ENCODE peak calls at places on chromosomes 4 and X, in eight cellular contexts. E is A549, J is transverse colon, F is sigmoid colon, C is ovary, B is GM12878, X is esophagus muscularis mucosa, U is tibial nerve. H is an unnamed sample. For H3K4me1 and H3K9me3, the result is how much of the 10 kb centered on the place peaks cover.

GRCh38 chrX:86714441-86714840 is 566.2 kb downstream of the DACH2 start:
- DNase-seq in E (no peak), J (no peak), F (no peak), C (no peak), B (no peak), X (no peak), U (no peak), H (no peak)

GRCh38 chr4:15240764-15241163 is 187.1 kb upstream of the C1QTNF7 start:
- DNase-seq in E (no peak), J (no peak), F (no peak), C (no peak), B (no peak), X (no peak), U (no peak), H (no peak)

GRCh38 chrX:38799995-38800394 is 1.3 kb upstream of the MID1IP1 start:
- DNase-seq in E (no peak), J (no peak), F (no peak), C (no peak), B (no peak), X (no peak), U (no peak), H (no peak)

GRCh38 chrX:96407043-96407442 is 277.6 kb upstream of the DIAPH2 start:
- DNase-seq in E (peak), J (peak), F (no peak), C (peak), B (no peak), X (no peak), U (peak), H (peak)

GRCh38 chr4:172786039-172786792 is 382.4 kb upstream of the GALNT7 start:
- DNase-seq in E (no peak), J (no peak), F (no peak), C (no peak), B (no peak), X (no peak), U (no peak), H (peak)

GRCh38 chrX:7201481-7201880 is 53.5 kb upstream of the PUDP start:
- DNase-seq in E (no peak), J (no peak), F (no peak), C (no peak), B (no peak), X (no peak), U (no peak), H (no peak)

GRCh38 chr4:2962099-2962455 is 1.1 kb downstream of the NOP14 start:
- DNase-seq in E (no peak), J (no peak), F (no peak), C (no peak), B (no peak), X (no peak), U (no peak), H (no peak)

GRCh38 chr4:82421796-82422560 is 8.3 kb downstream of the HNRNPDL start:
- DNase-seq in E (no peak), J (no peak), F (no peak), C (no peak), B (no peak), X (no peak), U (no peak), H (no peak)

GRCh38 chr4:157045507-157046127 is 30.3 kb upstream of the GLRB start:
- DNase-seq in E (peak), J (peak), F (peak), C (peak), B (no peak), X (no peak), U (no peak), H (no peak)

GRCh38 chr4:182807346-182807745 is 109.8 kb downstream of the DCTD start:
- DNase-seq in E (no peak), J (no peak), F (no peak), C (no peak), B (no peak), X (no peak), U (no peak), H (no peak)

GRCh38 chrX:139203681-139204575 is 326.6 kb upstream of the F9 start:
- DNase-seq in E (no peak), J (no peak), F (no peak), C (peak), B (no peak), X (no peak), U (no peak), H (peak)

GRCh38 chrX:43474321-43474720 is 181.8 kb upstream of the MAOA start:
- DNase-seq in E (no peak), J (no peak), F (no peak), C (no peak), B (no peak), X (no peak), U (no peak), H (no peak)

GRCh38 chr4:123547167-123547817 is 150.7 kb downstream of the SPRY1 start:
- DNase-seq in E (no peak), J (peak), F (no peak), C (no peak), B (no peak), X (no peak), U (no peak), H (peak)

GRCh38 chr4:98482847-98483806 is 175.3 kb downstream of the TSPAN5 start:
- DNase-seq in E (peak), J (no peak), F (no peak), C (no peak), B (peak), X (no peak), U (no peak), H (no peak)

GRCh38 chr4:114192854-114193253 is 213.4 kb upstream of the ARSJ start:
- DNase-seq in E (no peak), J (no peak), F (no peak), C (no peak), B (no peak), X (no peak), U (no peak), H (no peak)

GRCh38 chrX:13778916-13779315 is 38.0 kb downstream of the GPM6B start:
- DNase-seq in E (no peak), J (no peak), F (no peak), C (no peak), B (no peak), X (no peak), U (no peak), H (no peak)

GRCh38 chr4:6990661-6991060 is 52.5 kb upstream of the TADA2B start:
- DNase-seq in E (no peak), J (no peak), F (no peak), C (no peak), B (no peak), X (no peak), U (no peak), H (no peak)
- H3K4me1 ChIP-seq in E (under half), J (under half), F (under half), C (under half), B (under half), X (under half), U (under half), H (half or more)

DNA sequence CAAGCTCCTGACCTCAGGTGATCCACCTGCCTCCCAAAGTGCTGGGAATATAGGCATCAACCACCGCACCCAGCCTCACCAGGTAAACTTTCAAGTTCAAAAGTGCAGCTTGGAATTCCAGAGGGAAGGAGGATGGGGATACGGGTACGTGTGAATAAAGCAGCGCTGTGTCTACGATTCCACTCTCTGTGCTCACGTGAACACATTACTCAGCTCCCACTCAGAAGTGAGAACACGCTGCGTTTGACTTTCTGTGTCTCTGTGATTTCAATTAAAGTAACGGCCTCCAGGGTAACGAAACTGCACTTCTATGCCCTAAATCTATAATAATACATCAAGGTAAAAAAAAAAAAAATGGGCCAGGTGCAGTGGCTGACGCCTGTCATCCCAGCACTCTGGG is 8.4 kb upstream of the ASMT start:
- DNase-seq in E (no peak), J (no peak), F (peak), C (no peak), B (no peak), X (no peak), U (no peak), H (no peak)
- H3K9me3 ChIP-seq in E (under half), J (under half), F (under half), C (under half), B (under half), X (under half), U (under half), H (under half)

DNA sequence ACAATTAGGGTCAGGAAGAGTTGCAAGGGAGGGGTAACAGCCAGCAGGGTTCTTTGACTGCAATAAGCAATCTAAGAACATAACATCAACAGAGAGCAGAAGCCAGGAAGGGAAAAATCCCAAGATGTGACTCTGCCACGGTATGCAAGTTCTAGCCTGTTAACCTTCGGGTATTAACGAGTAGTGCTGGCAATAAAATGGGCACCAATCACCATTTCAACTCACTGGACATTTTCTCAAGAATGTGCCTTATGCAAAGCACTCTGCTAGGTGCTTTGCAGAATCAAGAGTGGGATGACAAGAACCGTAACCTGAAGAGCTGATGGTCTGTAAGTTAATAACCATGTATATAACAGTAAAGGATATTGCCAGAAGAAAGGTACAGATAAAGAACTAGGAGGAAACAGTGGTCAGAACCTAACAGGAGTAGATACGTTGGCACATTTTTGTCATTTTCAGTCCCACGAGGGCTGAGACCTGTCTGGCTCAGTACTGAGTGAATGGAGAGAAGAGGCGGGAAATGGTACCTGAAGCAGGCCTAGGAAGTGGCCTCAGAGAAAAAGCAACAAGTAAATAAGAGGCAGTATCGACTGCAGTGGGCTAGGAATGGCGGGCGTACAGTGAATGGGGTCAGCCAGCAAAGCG is 2.7 kb downstream of the ELOVL6 start:
- DNase-seq in E (peak), J (no peak), F (no peak), C (no peak), B (no peak), X (no peak), U (no peak), H (no peak)
- TF ChIP-seq EP300 in E (no peak), J (no peak), F (no peak), C (no peak), B (no peak), X (no peak), U (no peak), H (no peak)

GRCh38 chrX:24079405-24079804 is 24.6 kb downstream of the EIF2S3 start:
- DNase-seq in E (no peak), J (no peak), F (no peak), C (no peak), B (no peak), X (no peak), U (no peak), H (no peak)
- H3K4me1 ChIP-seq in E (under half), J (under half), F (under half), C (under half), B (under half), X (under half), U (under half), H (under half)

GRCh38 chr4:54025582-54025981 is 38.8 kb downstream of the CHIC2 start:
- DNase-seq in E (no peak), J (no peak), F (no peak), C (no peak), B (no peak), X (no peak), U (no peak), H (no peak)
- H3K9me3 ChIP-seq in E (under half), J (under half), F (under half), C (under half), B (under half), X (under half), U (under half), H (under half)

GRCh38 chr4:183989931-183990330 is 84.8 kb downstream of the STOX2 start:
- DNase-seq in E (no peak), J (no peak), F (no peak), C (no peak), B (no peak), X (no peak), U (no peak), H (no peak)

GRCh38 chr4:183996868-183997267 is 91.8 kb downstream of the STOX2 start:
- DNase-seq in E (no peak), J (no peak), F (no peak), C (no peak), B (no peak), X (no peak), U (no peak), H (no peak)

GRCh38 chr4:184000457-184001395 is 95.6 kb downstream of the STOX2 start:
- DNase-seq in E (no peak), J (no peak), F (no peak), C (no peak), B (no peak), X (no peak), U (no peak), H (no peak)

GRCh38 chr4:183999435-183999834 is 94.3 kb downstream of the STOX2 start:
- DNase-seq in E (no peak), J (no peak), F (no peak), C (no peak), B (no peak), X (no peak), U (no peak), H (no peak)

GRCh38 chr4:183995489-183996049 is 90.5 kb downstream of the STOX2 start:
- DNase-seq in E (no peak), J (no peak), F (no peak), C (no peak), B (no peak), X (no peak), U (no peak), H (no peak)
- TF ChIP-seq EP300 in E (no peak), J (no peak), F (no peak), C (no peak), B (no peak), X (no peak), U (no peak), H (no peak)

GRCh38 chrX:129773649-129774458 is 5.9 kb upstream of the SASH3 start:
- DNase-seq in E (no peak), J (no peak), F (no peak), C (no peak), B (no peak), X (no peak), U (no peak), H (no peak)

GRCh38 chrX:129779086-129779672 is 570 bp upstream of the SASH3 start:
- DNase-seq in E (no peak), J (no peak), F (no peak), C (no peak), B (no peak), X (no peak), U (no peak), H (no peak)

GRCh38 chrX:129780441-129781105 is 824 bp downstream of the SASH3 start:
- DNase-seq in E (no peak), J (no peak), F (no peak), C (no peak), B (no peak), X (no peak), U (no peak), H (no peak)

GRCh38 chrX:129779747-129780146 is at the start of gene SASH3:
- DNase-seq in E (no peak), J (peak), F (peak), C (no peak), B (no peak), X (no peak), U (peak), H (peak)

GRCh38 chrX:129777218-129777768 is 2.5 kb upstream of the SASH3 start:
- DNase-seq in E (no peak), J (peak), F (no peak), C (no peak), B (no peak), X (no peak), U (no peak), H (peak)
- H3K4me1 ChIP-seq in E (under half), J (under half), F (under half), C (under half), B (half or more), X (under half), U (under half), H (under half)

H was measured in stomach.